ENCODE peak calls at places on chromosomes 11 and 22, in eight cellular contexts. F is ELR; W is HT-29; Y is GM04504; A is GM19239; I is AG09319; X is activated CD4-positive, alpha-beta T cell treated with anti-CD3 and anti-CD28 coated beads, Interleukin-2, amount 50 U/mL, for 24 hours; C is stimulated activated CD4-positive, alpha-beta T cell treated with anti-CD3 and anti-CD28 coated beads, Interleukin-15, amount 100 ng/mL, for 24 hours. Z is an unnamed sample.

GRCh38 chr11:93392862-93393261 is 62.3 kb downstream of the DEUP1 start:
- DNase-seq in F (no peak), W (no peak), Y (no peak), A (no peak), I (no peak), X (no peak), C (no peak), Z (no peak)

GRCh38 chr11:119602745-119603373 is 126.1 kb downstream of the NECTIN1 start:
- DNase-seq in F (no peak), W (no peak), Y (no peak), A (no peak), I (no peak), X (no peak), C (no peak), Z (no peak)

GRCh38 chr22:23281406-23282088 is 101.2 kb downstream of the BCR start:
- DNase-seq in F (peak; percentile 74), W (peak; percentile 81), Y (peak; percentile 30), A (peak; percentile 89), I (no peak), X (peak; percentile 67), C (peak; percentile 87), Z (peak; percentile 87)

GRCh38 chr11:119611027-119611426 is 118.0 kb downstream of the NECTIN1 start:
- DNase-seq in F (no peak), W (no peak), Y (no peak), A (no peak), I (no peak), X (no peak), C (no peak), Z (no peak)

GRCh38 chr11:111066861-111067260 is 178.7 kb upstream of the POU2AF2 start:
- DNase-seq in F (no peak), W (no peak), Y (no peak), A (no peak), I (no peak), X (no peak), C (no peak), Z (no peak)

GRCh38 chr22:24559471-24559870 is 3.7 kb downstream of the SNRPD3 start:
- DNase-seq in F (no peak), W (no peak), Y (no peak), A (no peak), I (no peak), X (no peak), C (no peak), Z (no peak)

GRCh38 chr11:16764888-16765287 is 26.4 kb downstream of the C11orf58 start:
- DNase-seq in F (no peak), W (no peak), Y (no peak), A (no peak), I (no peak), X (no peak), C (no peak), Z (no peak)

GRCh38 chr11:65454311-65454695 is 31.7 kb downstream of the NEAT1 start:
- DNase-seq in F (peak; percentile 62), W (no peak), Y (peak; percentile 30), A (no peak), I (no peak), X (no peak), C (no peak), Z (no peak)

GRCh38 chr11:1564535-1565172 is 7.4 kb downstream of the DUSP8 start:
- DNase-seq in F (peak; percentile 83), W (no peak), Y (no peak), A (no peak), I (peak; percentile 8), X (no peak), C (no peak), Z (peak; percentile 55)

GRCh38 chr11:1887451-1888346 is 4.0 kb downstream of the PRR33 start:
- DNase-seq in F (no peak), W (no peak), Y (no peak), A (no peak), I (no peak), X (no peak), C (no peak), Z (no peak)

GRCh38 chr11:63622318-63622717 is 8.1 kb upstream of the PLAAT3 start:
- DNase-seq in F (peak; percentile 19), W (peak; percentile 75), Y (no peak), A (no peak), I (no peak), X (no peak), C (no peak), Z (no peak)

GRCh38 chr11:63505857-63506528 is at the start of gene LGALS12:
- DNase-seq in F (no peak), W (no peak), Y (no peak), A (no peak), I (no peak), X (no peak), C (no peak), Z (no peak)

Z was measured in lung microvascular endothelial cell.